ENCODE peak calls at places on chromosomes 1 and 21, in four cellular contexts. S, N, U and I are unnamed samples.
A peak's percentile ranks its signal among the peaks of the same experiment; 100 is the strongest.

GRCh38 chr1:32878637-32879041 is 7.7 kb upstream of the HPCA start:
- DNase-seq in S (no peak), N (no peak), U (no peak), I (no peak)

GRCh38 chr1:24555591-24556413 is at the start of gene NCMAP:
- DNase-seq in S (peak; percentile 24), N (peak; percentile 42), U (no peak), I (peak; percentile 36)

GRCh38 chr1:92980732-92981647 is 19.7 kb upstream of the DIPK1A start:
- DNase-seq in S (no peak), N (no peak), U (no peak), I (no peak)

GRCh38 chr1:233672732-233673131 is 58.8 kb downstream of the KCNK1 start:
- DNase-seq in S (no peak), N (no peak), U (no peak), I (no peak)

GRCh38 chr1:103416681-103417318 is 108.7 kb upstream of the RNPC3 start:
- DNase-seq in S (no peak), N (no peak), U (no peak), I (no peak)

GRCh38 chr1:6594977-6595740 is 7.5 kb downstream of the KLHL21 start:
- DNase-seq in S (no peak), N (no peak), U (no peak), I (no peak)

GRCh38 chr1:176576670-176577069 is 113.7 kb downstream of the PAPPA2 start:
- DNase-seq in S (no peak), N (no peak), U (no peak), I (no peak)

GRCh38 chr1:2226525-2227340 is 1.4 kb upstream of the SKI start:
- DNase-seq in S (no peak), N (peak; percentile 66), U (no peak), I (no peak)

GRCh38 chr21:41295721-41296254 is 20.8 kb upstream of the FAM3B start:
- DNase-seq in S (no peak), N (no peak), U (no peak), I (no peak)

GRCh38 chr1:185045793-185046441 is 559 bp downstream of the RNF2 start:
- DNase-seq in S (no peak), N (peak; percentile 43), U (no peak), I (peak; percentile 67)

GRCh38 chr1:91885331-91885715 is 628 bp downstream of the TGFBR3 start:
- DNase-seq in S (peak; percentile 29), N (peak; percentile 26), U (no peak), I (peak; percentile 42)

GRCh38 chr1:237583270-237583669 is 307.5 kb downstream of the ZP4 start:
- DNase-seq in S (no peak), N (no peak), U (no peak), I (no peak)

GRCh38 chr1:28259935-28260802 is 851 bp downstream of the SESN2 start:
- DNase-seq in S (peak; percentile 79), N (no peak), U (no peak), I (peak; percentile 82)

GRCh38 chr1:10122926-10123325 is 87.4 kb upstream of the KIF1B start:
- DNase-seq in S (no peak), N (no peak), U (no peak), I (no peak)

GRCh38 chr1:17922833-17923232 is 167.7 kb downstream of the ACTL8 start:
- DNase-seq in S (no peak), N (peak; percentile 21), U (no peak), I (peak; percentile 66)

GRCh38 chr21:32256873-32257620 is 21.8 kb downstream of the MIS18A start:
- DNase-seq in S (peak; percentile 54), N (no peak), U (peak; percentile 93), I (peak; percentile 83)

GRCh38 chr1:39952359-39953110 is 2.4 kb upstream of the MFSD2A start:
- DNase-seq in S (no peak), N (no peak), U (no peak), I (peak; percentile 92)

GRCh38 chr21:37198989-37199924 is 67.9 kb downstream of the VPS26C start:
- DNase-seq in S (no peak), N (no peak), U (peak; percentile 84), I (no peak)

GRCh38 chr21:36126166-36126565 is 8.7 kb upstream of the CBR3 start:
- DNase-seq in S (no peak), N (no peak), U (no peak), I (no peak)

GRCh38 chr1:54153548-54154439 is 994 bp upstream of the CDCP2 start:
- DNase-seq in S (peak; percentile 47), N (peak; percentile 84), U (no peak), I (peak; percentile 55)

GRCh38 chr1:55694297-55694696 is 479.1 kb upstream of the USP24 start:
- DNase-seq in S (no peak), N (no peak), U (no peak), I (peak; percentile 77)

GRCh38 chr1:119782541-119783338 is 14.0 kb upstream of the HMGCS2 start:
- DNase-seq in S (no peak), N (no peak), U (no peak), I (no peak)

GRCh38 chr1:30840904-30841598 is 67.5 kb downstream of the SDC3 start:
- DNase-seq in S (peak; percentile 61), N (no peak), U (peak; percentile 50), I (no peak)

GRCh38 chr1:10796029-10796944 is at the start of gene CASZ1:
- DNase-seq in S (peak; percentile 83), N (peak; percentile 94), U (peak; percentile 87), I (peak; percentile 87)